ENCODE peak calls at places on chromosomes 6 and 20, in six cellular contexts. P is cardiac muscle cell, Y is gastrocnemius medialis, K is tibial artery, I is A549, L is body of pancreas. U is an unnamed sample.

GRCh38 chr6:79543411-79543810 is 6.2 kb upstream of the LCA5 start:
- DNase-seq in P (no peak), Y (no peak), K (no peak), I (no peak), L (no peak), U (no peak)

GRCh38 chr6:30725713-30726505 is 5.8 kb downstream of the TUBB start:
- DNase-seq in P (peak; percentile 48), Y (no peak), K (no peak), I (peak; percentile 36), L (no peak), U (no peak)

GRCh38 chr6:134363323-134364039 is 45.6 kb upstream of the SGK1 start:
- DNase-seq in P (no peak), Y (no peak), K (no peak), I (peak; percentile 75), L (no peak), U (no peak)

GRCh38 chr6:164967102-164967501 is 342.3 kb downstream of the C6orf118 start:
- DNase-seq in P (no peak), Y (no peak), K (no peak), I (no peak), L (no peak), U (no peak)

GRCh38 chr6:44203955-44204354 is 12.8 kb upstream of the MYMX start:
- DNase-seq in P (no peak), Y (no peak), K (no peak), I (no peak), L (no peak), U (no peak)

GRCh38 chr6:37135835-37136694 is 33.9 kb upstream of the PIM1 start:
- DNase-seq in P (peak; percentile 72), Y (no peak), K (no peak), I (peak; percentile 59), L (no peak), U (no peak)

GRCh38 chr6:12806811-12807210 is 90.2 kb downstream of the PHACTR1 start:
- DNase-seq in P (peak; percentile 62), Y (no peak), K (no peak), I (no peak), L (no peak), U (no peak)

GRCh38 chr6:37304766-37305165 is 46.8 kb upstream of the TMEM217 start:
- DNase-seq in P (no peak), Y (no peak), K (no peak), I (no peak), L (no peak), U (no peak)

GRCh38 chr20:32678948-32679347 is 5.2 kb upstream of the C20orf203 start:
- DNase-seq in P (peak; percentile 31), Y (peak; percentile 17), K (no peak), I (no peak), L (no peak), U (peak; percentile 48)

GRCh38 chr20:45179166-45179565 is 4.5 kb downstream of the PI3 start:
- DNase-seq in P (no peak), Y (no peak), K (no peak), I (no peak), L (no peak), U (no peak)

GRCh38 chr20:1388706-1389483 is 4.0 kb downstream of the FKBP1A start:
- DNase-seq in P (no peak), Y (no peak), K (no peak), I (no peak), L (no peak), U (no peak)

GRCh38 chr6:109336221-109336955 is 45.9 kb downstream of the CD164 start:
- DNase-seq in P (peak; percentile 66), Y (no peak), K (no peak), I (peak; percentile 73), L (peak; percentile 81), U (no peak)

GRCh38 chr20:6030453-6031080 is 23.3 kb downstream of the LRRN4 start:
- DNase-seq in P (no peak), Y (no peak), K (no peak), I (no peak), L (no peak), U (no peak)

GRCh38 chr6:159104163-159104885 is 59.5 kb upstream of the TAGAP start:
- DNase-seq in P (peak; percentile 67), Y (no peak), K (peak; percentile 61), I (peak; percentile 30), L (peak; percentile 62), U (peak; percentile 45)

GRCh38 chr6:27512525-27512924 is 39.6 kb upstream of the ZNF184 start:
- DNase-seq in P (no peak), Y (no peak), K (no peak), I (no peak), L (no peak), U (no peak)

GRCh38 chr6:1244941-1245340 is 67.0 kb upstream of the FOXQ1 start:
- DNase-seq in P (no peak), Y (no peak), K (no peak), I (no peak), L (no peak), U (no peak)

GRCh38 chr6:14819001-14819400 is 426.9 kb upstream of the JARID2 start:
- DNase-seq in P (no peak), Y (no peak), K (no peak), I (no peak), L (no peak), U (no peak)

GRCh38 chr6:71349395-71349794 is 60.8 kb downstream of the OGFRL1 start:
- DNase-seq in P (peak; percentile 61), Y (no peak), K (no peak), I (peak; percentile 26), L (no peak), U (no peak)

GRCh38 chr20:3696745-3697587 is 15.2 kb upstream of the ADAM33 start:
- DNase-seq in P (no peak), Y (no peak), K (no peak), I (no peak), L (no peak), U (no peak)

GRCh38 chr6:12545837-12546658 is 170.5 kb upstream of the PHACTR1 start:
- DNase-seq in P (peak; percentile 85), Y (no peak), K (no peak), I (peak; percentile 48), L (no peak), U (no peak)

GRCh38 chr20:51563597-51564332 is 21.2 kb upstream of the NFATC2 start:
- DNase-seq in P (peak; percentile 88), Y (no peak), K (peak; percentile 78), I (peak; percentile 91), L (peak; percentile 55), U (peak; percentile 57)

GRCh38 chr6:116564296-116564695 is 7.0 kb upstream of the RWDD1 start:
- DNase-seq in P (no peak), Y (no peak), K (no peak), I (no peak), L (no peak), U (no peak)

GRCh38 chr6:3885262-3886036 is 36.3 kb downstream of the FAM50B start:
- DNase-seq in P (no peak), Y (peak; percentile 63), K (no peak), I (peak; percentile 62), L (peak; percentile 59), U (no peak)

DNA sequence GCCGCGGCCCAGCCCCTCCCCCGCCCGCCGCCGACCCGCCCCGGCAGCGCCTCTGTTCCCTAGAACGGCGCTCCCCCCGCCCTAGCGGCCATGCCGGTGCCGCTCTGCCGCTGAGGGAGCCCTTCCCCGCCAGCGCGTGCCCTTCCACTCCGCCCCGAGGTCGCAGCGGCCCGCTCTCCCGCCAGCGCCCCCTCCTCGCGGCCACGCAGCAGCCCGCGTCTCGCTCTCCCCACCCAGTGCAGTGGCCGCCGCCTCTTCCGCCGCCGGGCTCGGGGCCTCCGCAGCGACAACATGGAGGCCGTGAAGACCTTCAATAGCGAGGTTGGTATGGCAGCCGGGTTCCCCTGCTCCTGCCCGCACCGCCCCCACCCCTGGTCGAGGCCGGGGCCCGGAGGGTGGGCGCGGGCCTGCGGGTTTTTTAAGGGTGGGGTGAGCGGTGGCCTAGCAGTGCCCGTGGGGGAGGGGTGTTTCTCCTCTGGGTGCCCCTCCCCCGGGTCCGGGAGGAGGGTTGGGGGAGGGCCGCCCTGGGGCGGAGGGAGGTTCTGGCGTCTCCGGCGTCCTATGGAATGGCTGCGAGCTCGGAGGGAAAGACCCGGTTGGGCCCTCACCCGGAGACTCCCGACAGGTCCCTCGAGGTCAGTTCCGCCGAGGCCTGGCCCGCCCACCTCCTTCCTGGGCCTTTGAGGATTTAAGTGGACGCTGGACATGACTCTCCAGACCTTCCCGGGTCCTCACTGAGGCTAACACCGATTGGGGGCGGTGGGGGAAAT is 579 bp downstream of the SCAF8 start:
- DNase-seq in P (peak; percentile 98), Y (peak; percentile 98), K (peak; percentile 98), I (peak; percentile 95), L (peak; percentile 96), U (peak; percentile 98)
- H3K4me1 ChIP-seq in P (peaks cover 13% of the 10 kb centered on the region), Y (peaks cover 46% of the 10 kb centered on the region), K (peaks cover 53% of the 10 kb centered on the region), I (peaks cover 36% of the 10 kb centered on the region), L (peaks cover 49% of the 10 kb centered on the region), U (peaks cover 50% of the 10 kb centered on the region)

DNA sequence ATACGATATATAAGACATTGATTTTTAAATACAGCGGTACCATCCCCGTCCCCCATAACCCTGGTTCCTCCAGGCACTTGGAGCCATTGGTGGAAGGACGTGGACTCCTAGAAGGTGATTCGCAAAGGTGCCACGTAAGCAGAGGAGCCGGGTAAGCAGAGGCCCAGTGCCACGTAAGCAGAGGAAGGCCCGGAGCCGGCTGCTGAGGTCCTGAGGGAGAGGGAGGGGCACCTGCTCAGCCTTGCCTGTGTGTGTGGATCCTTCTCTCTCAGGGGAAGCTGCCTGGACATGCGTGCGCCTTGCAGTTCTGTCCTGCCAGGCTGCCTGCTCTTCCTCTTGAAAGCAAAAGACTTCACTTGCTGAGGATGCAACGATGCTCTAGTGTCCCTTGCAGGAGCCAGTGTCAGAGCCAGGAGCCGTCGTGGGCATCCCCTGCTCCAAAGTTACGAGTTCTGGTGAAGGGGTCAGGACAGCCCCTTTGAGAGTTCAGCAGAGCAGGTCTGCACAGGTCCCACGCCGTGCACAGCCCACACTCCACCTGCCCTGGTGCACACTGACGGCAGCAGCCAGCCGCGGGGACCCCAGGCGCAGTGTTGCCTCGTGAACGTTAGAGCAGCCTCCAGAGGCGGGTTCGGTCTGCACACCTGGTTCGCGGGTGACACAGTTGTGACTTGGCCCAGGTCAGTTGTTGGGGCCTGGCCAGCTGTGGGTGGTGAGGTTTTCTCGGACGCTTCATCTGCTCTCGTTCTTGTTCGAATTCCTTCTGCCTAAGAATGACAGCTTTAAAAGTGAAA is 1.8 kb upstream of the NKAIN4 start:
- DNase-seq in P (no peak), Y (no peak), K (no peak), I (no peak), L (no peak), U (no peak)
- H3K4me1 ChIP-seq in P (peaks cover 1% of the 10 kb centered on the region), Y (no peaks in the 10 kb centered on the region), K (peaks cover 22% of the 10 kb centered on the region), I (peaks cover 33% of the 10 kb centered on the region), L (peaks cover 12% of the 10 kb centered on the region), U (peaks cover 2% of the 10 kb centered on the region)

GRCh38 chr6:6798430-6798829 is 209.9 kb downstream of the LY86 start:
- DNase-seq in P (no peak), Y (no peak), K (no peak), I (no peak), L (no peak), U (no peak)
- H3K4me1 ChIP-seq in P (no peaks in the 10 kb centered on the region), Y (no peaks in the 10 kb centered on the region), K (no peaks in the 10 kb centered on the region), I (no peaks in the 10 kb centered on the region), L (no peaks in the 10 kb centered on the region), U (no peaks in the 10 kb centered on the region)

DNA sequence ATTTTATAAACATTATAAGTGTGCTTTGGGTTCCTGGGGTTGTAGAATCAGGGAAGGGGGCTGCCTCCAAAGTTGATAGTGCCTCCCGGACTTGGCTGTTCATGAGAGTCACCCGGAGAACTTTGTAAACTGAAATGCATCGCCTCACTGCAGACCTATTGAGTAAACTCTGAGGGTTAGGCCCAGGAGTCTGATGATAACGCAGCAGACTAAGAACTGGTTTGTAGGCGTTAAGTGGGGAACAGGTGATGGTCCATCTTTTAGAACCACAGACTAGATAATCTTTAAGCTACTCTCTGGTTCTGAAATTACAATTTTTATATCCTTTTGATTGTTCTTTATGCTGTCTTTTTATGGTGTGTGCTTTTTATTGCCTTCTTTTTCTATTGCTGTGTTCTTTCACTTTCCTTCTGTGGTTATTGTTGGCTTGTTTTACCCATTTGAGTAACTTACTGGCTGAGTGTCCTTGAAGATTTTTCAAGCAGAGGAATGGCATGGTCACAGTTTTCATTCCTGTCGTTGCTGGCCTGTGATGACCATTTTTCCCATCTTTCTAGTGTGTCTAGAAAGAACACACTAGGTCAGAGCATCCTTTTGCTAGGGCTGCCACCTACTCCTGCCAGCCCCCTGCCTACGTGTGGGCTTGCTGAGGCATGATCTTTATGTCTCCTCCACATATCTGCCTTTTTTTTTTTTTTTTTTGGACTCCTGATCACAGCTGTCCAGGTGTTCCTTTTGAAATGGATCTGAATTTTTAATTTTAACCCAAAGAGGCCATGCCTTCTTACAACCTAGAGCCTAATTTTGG is 30.9 kb downstream of the LRRC1 start:
- DNase-seq in P (no peak), Y (no peak), K (no peak), I (no peak), L (no peak), U (no peak)
- H3K4me1 ChIP-seq in P (no peaks in the 10 kb centered on the region), Y (no peaks in the 10 kb centered on the region), K (peaks cover 44% of the 10 kb centered on the region), I (peaks cover 5% of the 10 kb centered on the region), L (peaks cover 42% of the 10 kb centered on the region), U (peaks cover 11% of the 10 kb centered on the region)

U was measured in psoas muscle.